ENCODE peak calls at places on chromosomes 2 and 18, in nine cellular contexts. P, T, U, W, A, M, S, E and D are unnamed samples. For H3K36me3, the result is how much of the 10 kb centered on the place peaks cover.

GRCh38 chr2:26581266-26581990 is 59.7 kb downstream of the CIB4 start:
- DNase-seq in P (no peak), T (no peak), U (no peak), W (no peak), A (peak), M (no peak), S (no peak), E (no peak), D (no peak)

GRCh38 chr2:196263181-196263747 is 91.9 kb upstream of the STK17B start:
- DNase-seq in P (no peak), T (peak), U (no peak), W (no peak), A (no peak), M (peak), S (no peak), E (peak), D (no peak)

GRCh38 chr2:37189452-37190153 is 1.1 kb upstream of the SULT6B1 start:
- DNase-seq in P (peak), T (peak), U (no peak), W (no peak), A (no peak), M (peak), S (no peak), E (no peak), D (no peak)

GRCh38 chr2:655626-656025 is 21.6 kb downstream of the TMEM18 start:
- DNase-seq in P (no peak), T (no peak), U (no peak), W (no peak), A (peak), M (no peak), S (no peak), E (no peak), D (peak)

GRCh38 chr2:29309090-29310054 is 194.2 kb downstream of the CLIP4 start:
- DNase-seq in P (peak), T (peak), U (no peak), W (peak), A (no peak), M (peak), S (peak), E (peak), D (no peak)

GRCh38 chr2:183608747-183609146 is 484.5 kb downstream of the NUP35 start:
- DNase-seq in P (no peak), T (no peak), U (no peak), W (no peak), A (no peak), M (no peak), S (no peak), E (no peak), D (no peak)

GRCh38 chr18:35861367-35862114 is 110.9 kb upstream of the RMP24 start:
- DNase-seq in P (no peak), T (no peak), U (no peak), W (no peak), A (no peak), M (no peak), S (peak), E (no peak), D (peak)

GRCh38 chr18:73840319-73841065 is 307.1 kb downstream of the FBXO15 start:
- DNase-seq in P (no peak), T (no peak), U (no peak), W (no peak), A (no peak), M (no peak), S (no peak), E (no peak), D (no peak)

GRCh38 chr2:50953021-50953420 is 78.9 kb downstream of the NRXN1 start:
- DNase-seq in P (no peak), T (peak), U (no peak), W (no peak), A (no peak), M (peak), S (no peak), E (no peak), D (no peak)

GRCh38 chr2:58900664-58901063 is 659.5 kb upstream of the FANCL start:
- DNase-seq in P (no peak), T (no peak), U (no peak), W (no peak), A (no peak), M (no peak), S (peak), E (no peak), D (no peak)

GRCh38 chr2:20629581-20630291 is 21.2 kb downstream of the HS1BP3 start:
- DNase-seq in P (no peak), T (peak), U (peak), W (no peak), A (no peak), M (no peak), S (no peak), E (no peak), D (no peak)

GRCh38 chr2:150888337-150888736 is 373.3 kb downstream of the RBM43 start:
- DNase-seq in P (peak), T (no peak), U (no peak), W (no peak), A (no peak), M (no peak), S (no peak), E (no peak), D (no peak)

GRCh38 chr2:136006658-136007057 is 21.2 kb upstream of the DARS1 start:
- DNase-seq in P (no peak), T (no peak), U (no peak), W (no peak), A (no peak), M (peak), S (no peak), E (no peak), D (no peak)

GRCh38 chr2:164922119-164922518 is 33.2 kb downstream of the SLC38A11 start:
- DNase-seq in P (no peak), T (no peak), U (no peak), W (no peak), A (no peak), M (no peak), S (no peak), E (no peak), D (no peak)

GRCh38 chr18:29154758-29155725 is 978.1 kb upstream of the CDH2 start:
- DNase-seq in P (no peak), T (no peak), U (no peak), W (no peak), A (no peak), M (peak), S (no peak), E (no peak), D (no peak)

GRCh38 chr2:60821587-60822302 is 59.6 kb upstream of the REL start:
- DNase-seq in P (no peak), T (no peak), U (no peak), W (no peak), A (no peak), M (no peak), S (no peak), E (no peak), D (no peak)

GRCh38 chr2:145593991-145594702 is 1074.2 kb upstream of the ZEB2 start:
- DNase-seq in P (no peak), T (peak), U (no peak), W (no peak), A (no peak), M (peak), S (peak), E (no peak), D (no peak)

GRCh38 chr2:207156451-207157161 is 9.1 kb downstream of the KLF7 start:
- DNase-seq in P (no peak), T (no peak), U (no peak), W (no peak), A (no peak), M (no peak), S (no peak), E (no peak), D (no peak)

GRCh38 chr2:73291093-73291460 is 2.3 kb downstream of the EGR4 start:
- DNase-seq in P (peak), T (peak), U (peak), W (peak), A (no peak), M (peak), S (peak), E (no peak), D (no peak)

GRCh38 chr2:17030070-17030469 is 364.4 kb upstream of the CYRIA start:
- DNase-seq in P (no peak), T (no peak), U (no peak), W (no peak), A (no peak), M (no peak), S (peak), E (no peak), D (no peak)

GRCh38 chr2:190405069-190405468 is 3.1 kb upstream of the MFSD6 start:
- DNase-seq in P (no peak), T (no peak), U (no peak), W (no peak), A (no peak), M (no peak), S (no peak), E (no peak), D (no peak)

GRCh38 chr2:206164261-206164862 is 4.7 kb downstream of the EEF1B2 start:
- DNase-seq in P (no peak), T (peak), U (no peak), W (no peak), A (no peak), M (peak), S (peak), E (peak), D (no peak)

GRCh38 chr2:109663721-109664120 is 49.6 kb downstream of the SOWAHC start:
- DNase-seq in P (peak), T (peak), U (peak), W (no peak), A (no peak), M (peak), S (peak), E (no peak), D (peak)

GRCh38 chr2:42086500-42086953 is 38.7 kb downstream of the PKDCC start:
- DNase-seq in P (peak), T (peak), U (no peak), W (no peak), A (peak), M (peak), S (peak), E (peak), D (no peak)

GRCh38 chr2:108542071-108542470 is 7.8 kb downstream of the LIMS1 start:
- DNase-seq in P (no peak), T (peak), U (no peak), W (no peak), A (no peak), M (no peak), S (no peak), E (no peak), D (no peak)

GRCh38 chr18:69954719-69955118 is 7.0 kb upstream of the CD226 start:
- DNase-seq in P (no peak), T (no peak), U (no peak), W (no peak), A (no peak), M (no peak), S (no peak), E (no peak), D (no peak)

GRCh38 chr2:177682006-177682405 is 289.4 kb downstream of the AGPS start:
- DNase-seq in P (no peak), T (no peak), U (no peak), W (no peak), A (no peak), M (no peak), S (no peak), E (no peak), D (no peak)

GRCh38 chr2:190197143-190197720 is 122.4 kb downstream of the HIBCH start:
- DNase-seq in P (no peak), T (no peak), U (no peak), W (no peak), A (no peak), M (no peak), S (no peak), E (no peak), D (no peak)

GRCh38 chr2:48114256-48114655 is 208.0 kb upstream of the FBXO11 start:
- DNase-seq in P (no peak), T (no peak), U (no peak), W (no peak), A (no peak), M (peak), S (no peak), E (no peak), D (no peak)

GRCh38 chr2:215324811-215325210 is 13.0 kb downstream of the ATIC start:
- DNase-seq in P (no peak), T (no peak), U (no peak), W (no peak), A (no peak), M (no peak), S (no peak), E (no peak), D (no peak)

GRCh38 chr2:46384457-46384815 is 87.2 kb downstream of the EPAS1 start:
- DNase-seq in P (no peak), T (no peak), U (no peak), W (no peak), A (no peak), M (no peak), S (no peak), E (no peak), D (no peak)

GRCh38 chr2:114543106-114543806 is 100.8 kb downstream of the DPP10 start:
- DNase-seq in P (peak), T (peak), U (no peak), W (no peak), A (no peak), M (peak), S (peak), E (no peak), D (peak)

GRCh38 chr2:112936927-112937232 is 25.9 kb downstream of the IL37 start:
- DNase-seq in P (no peak), T (no peak), U (no peak), W (no peak), A (no peak), M (no peak), S (no peak), E (no peak), D (no peak)

GRCh38 chr2:175234153-175234552 is 52.6 kb upstream of the ATP5MC3 start:
- DNase-seq in P (no peak), T (peak), U (no peak), W (no peak), A (no peak), M (no peak), S (no peak), E (no peak), D (no peak)

GRCh38 chr2:71535526-71535925 is 82.2 kb downstream of the DYSF start:
- DNase-seq in P (no peak), T (no peak), U (no peak), W (no peak), A (no peak), M (no peak), S (no peak), E (no peak), D (no peak)

GRCh38 chr2:80830891-80831290 is 526.3 kb upstream of the LRRTM1 start:
- DNase-seq in P (no peak), T (no peak), U (no peak), W (no peak), A (no peak), M (no peak), S (no peak), E (peak), D (no peak)
- H3K27ac ChIP-seq in P (no peak), T (no peak), U (no peak), W (no peak), A (no peak), M (no peak), S (no peak), E (peak), D (no peak)

DNA sequence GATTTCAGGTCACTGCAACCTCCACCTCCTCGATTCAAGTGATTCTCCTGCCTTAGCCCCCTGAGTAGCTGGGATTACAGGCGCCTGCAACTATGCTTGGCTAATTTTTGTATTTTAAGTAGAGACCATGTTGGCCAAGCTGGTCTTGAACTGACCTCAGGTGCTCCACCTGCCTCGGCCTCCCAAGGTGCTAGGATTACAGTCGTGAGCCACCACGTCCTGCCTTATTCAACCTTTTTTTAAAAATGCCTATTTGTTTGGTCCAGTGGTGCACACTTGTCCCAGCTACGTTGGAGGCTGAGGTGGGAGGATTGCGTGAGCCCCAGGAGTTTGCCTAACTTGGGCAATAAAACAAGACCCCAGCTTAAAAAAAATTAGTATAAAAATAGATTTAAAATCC is 43.3 kb downstream of the CYP20A1 start:
- DNase-seq in P (no peak), T (no peak), U (no peak), W (no peak), A (no peak), M (no peak), S (no peak), E (no peak), D (no peak)
- H3K36me3 ChIP-seq in P (half or more), T (under half), U (half or more), W (under half), A (half or more), M (under half), S (under half), E (half or more), D (half or more)

GRCh38 chr2:40260437-40260836 is 191.5 kb downstream of the SLC8A1 start:
- DNase-seq in P (no peak), T (no peak), U (no peak), W (no peak), A (no peak), M (no peak), S (no peak), E (peak), D (no peak)

GRCh38 chr2:40256649-40257048 is 195.2 kb downstream of the SLC8A1 start:
- DNase-seq in P (no peak), T (peak), U (no peak), W (no peak), A (no peak), M (peak), S (no peak), E (peak), D (no peak)

GRCh38 chr2:40259900-40260299 is 192.0 kb downstream of the SLC8A1 start:
- DNase-seq in P (no peak), T (no peak), U (no peak), W (no peak), A (no peak), M (no peak), S (no peak), E (no peak), D (no peak)

GRCh38 chr2:40256008-40256407 is 195.9 kb downstream of the SLC8A1 start:
- DNase-seq in P (no peak), T (no peak), U (no peak), W (no peak), A (no peak), M (no peak), S (no peak), E (no peak), D (no peak)

DNA sequence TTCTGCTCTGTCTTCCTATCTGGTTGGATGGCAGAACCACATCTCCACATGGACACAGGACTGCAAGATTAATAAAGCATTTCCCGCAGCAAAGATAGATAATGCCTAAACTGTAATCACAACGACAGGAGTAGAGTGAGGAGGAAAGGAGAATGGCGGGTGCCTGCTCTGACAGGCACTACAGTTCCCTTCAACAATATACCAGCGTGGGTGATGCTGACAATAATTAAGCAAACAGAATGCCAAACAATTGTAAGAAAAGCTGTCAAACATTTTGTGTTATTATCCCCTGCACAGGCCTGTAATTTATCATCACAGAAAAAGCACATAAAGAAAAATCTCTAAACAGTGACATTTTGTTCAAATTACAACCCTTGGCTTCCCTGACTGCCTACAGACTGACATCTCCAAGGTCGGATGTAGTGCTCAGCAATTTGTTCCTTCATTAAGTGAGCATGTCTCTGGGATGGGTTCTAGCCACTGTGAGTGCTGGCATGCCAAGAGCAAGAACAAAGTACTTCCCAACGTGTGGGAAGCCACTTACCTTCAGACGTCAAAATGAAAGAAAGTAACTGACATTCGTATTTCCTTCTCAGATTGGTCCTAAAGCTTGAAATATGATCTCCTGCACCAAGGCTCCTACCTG is 194.0 kb downstream of the SLC8A1 start:
- DNase-seq in P (no peak), T (no peak), U (no peak), W (no peak), A (no peak), M (no peak), S (no peak), E (no peak), D (no peak)
- TF ChIP-seq CTCF in P (no peak), T (no peak), U (no peak), W (no peak), A (no peak), M (no peak), S (no peak), E (no peak), D (no peak)

DNA sequence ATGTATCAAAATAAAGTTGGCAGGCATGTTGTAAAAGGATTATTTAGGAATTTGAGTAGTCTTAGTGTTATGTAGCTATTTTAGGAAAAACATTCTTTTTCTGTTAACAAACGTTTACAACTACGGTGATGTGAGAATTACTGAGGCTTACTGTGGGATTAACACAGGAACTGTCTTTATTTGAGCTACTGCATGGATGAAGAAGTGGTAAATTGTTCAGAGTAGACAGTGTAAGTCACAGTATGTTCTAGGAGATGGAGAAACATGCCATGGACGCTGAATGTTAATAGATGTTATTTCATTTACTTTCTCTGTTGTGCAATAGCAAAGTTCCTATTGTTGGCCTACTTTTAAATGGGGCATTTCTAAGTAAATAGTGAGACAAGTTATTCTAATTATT is 1.7 kb downstream of the PPM1B start:
- DNase-seq in P (no peak), T (peak), U (no peak), W (no peak), A (no peak), M (peak), S (no peak), E (peak), D (no peak)
- H3K27ac ChIP-seq in P (peak), T (peak), U (peak), W (peak), A (peak), M (no peak), S (peak), E (peak), D (peak)